ENCODE peak calls at places on chromosomes 5 and 9, in four cellular contexts. One of them, this sample, is unnamed.

GRCh38 chr5:80170117-80170535 is 85.7 kb downstream of the SERINC5 start:
- DNase-seq in lower lobe of right lung: no peak
- DNase-seq in omental fat pad: no peak
- DNase-seq in HTR-8/SVneo: no peak
- DNase-seq in this sample: no peak

GRCh38 chr5:149435660-149436059 is 56.6 kb upstream of the IL17B start:
- DNase-seq in HTR-8/SVneo: no peak
- DNase-seq in omental fat pad: no peak
- DNase-seq in lower lobe of right lung: no peak
- DNase-seq in this sample: no peak

GRCh38 chr9:131598121-131598520 is 52.8 kb downstream of the PRRT1B start:
- DNase-seq in lower lobe of right lung: peak
- DNase-seq in omental fat pad: no peak
- DNase-seq in HTR-8/SVneo: no peak
- DNase-seq in this sample: no peak

GRCh38 chr5:181133610-181134231 is 2.8 kb upstream of the OR2V1 start:
- DNase-seq in omental fat pad: peak
- DNase-seq in HTR-8/SVneo: peak
- DNase-seq in lower lobe of right lung: peak
- DNase-seq in this sample: no peak

GRCh38 chr5:125874717-125875116 is 548.5 kb upstream of the GRAMD2B start:
- DNase-seq in omental fat pad: no peak
- DNase-seq in lower lobe of right lung: no peak
- DNase-seq in HTR-8/SVneo: no peak
- DNase-seq in this sample: no peak

GRCh38 chr9:68844623-68845612 is 139.9 kb downstream of the PIP5K1B start:
- DNase-seq in HTR-8/SVneo: no peak
- DNase-seq in lower lobe of right lung: no peak
- DNase-seq in omental fat pad: peak
- DNase-seq in this sample: no peak

GRCh38 chr5:173323121-173323798 is 5.0 kb downstream of the STC2 start:
- DNase-seq in omental fat pad: no peak
- DNase-seq in HTR-8/SVneo: no peak
- DNase-seq in lower lobe of right lung: no peak
- DNase-seq in this sample: no peak

GRCh38 chr5:60092671-60093422 is 199.3 kb upstream of the PDE4D start:
- DNase-seq in HTR-8/SVneo: peak
- DNase-seq in omental fat pad: no peak
- DNase-seq in lower lobe of right lung: no peak
- DNase-seq in this sample: no peak

GRCh38 chr5:108655750-108656450 is 91.8 kb upstream of the FER start:
- DNase-seq in lower lobe of right lung: no peak
- DNase-seq in omental fat pad: no peak
- DNase-seq in HTR-8/SVneo: peak
- DNase-seq in this sample: no peak

GRCh38 chr9:131528186-131528585 is 2.9 kb downstream of the UCK1 start:
- DNase-seq in HTR-8/SVneo: no peak
- DNase-seq in lower lobe of right lung: no peak
- DNase-seq in omental fat pad: no peak
- DNase-seq in this sample: no peak

GRCh38 chr5:145827275-145827674 is 7.9 kb downstream of the PRELID2 start:
- DNase-seq in HTR-8/SVneo: no peak
- DNase-seq in lower lobe of right lung: no peak
- DNase-seq in omental fat pad: no peak
- DNase-seq in this sample: no peak

GRCh38 chr5:99191181-99191775 is 262.5 kb upstream of the CHD1 start:
- DNase-seq in HTR-8/SVneo: no peak
- DNase-seq in omental fat pad: no peak
- DNase-seq in lower lobe of right lung: no peak
- DNase-seq in this sample: no peak

GRCh38 chr9:109320338-109320733 is 523 bp downstream of the EPB41L4B start:
- DNase-seq in omental fat pad: no peak
- DNase-seq in lower lobe of right lung: no peak
- DNase-seq in HTR-8/SVneo: no peak
- DNase-seq in this sample: no peak

GRCh38 chr5:96432245-96433065 is 593 bp downstream of the PCSK1 start:
- DNase-seq in omental fat pad: no peak
- DNase-seq in HTR-8/SVneo: no peak
- DNase-seq in lower lobe of right lung: no peak
- DNase-seq in this sample: no peak

GRCh38 chr9:130446111-130446861 is 1.5 kb downstream of the ASS1 start:
- DNase-seq in omental fat pad: peak
- DNase-seq in lower lobe of right lung: peak
- DNase-seq in HTR-8/SVneo: no peak
- DNase-seq in this sample: no peak

GRCh38 chr5:138503487-138504270 is 38.4 kb downstream of the EGR1 start:
- DNase-seq in omental fat pad: no peak
- DNase-seq in lower lobe of right lung: no peak
- DNase-seq in HTR-8/SVneo: peak
- DNase-seq in this sample: no peak

GRCh38 chr5:124528838-124529237 is 217.6 kb downstream of the ZNF608 start:
- DNase-seq in lower lobe of right lung: no peak
- DNase-seq in omental fat pad: no peak
- DNase-seq in HTR-8/SVneo: no peak
- DNase-seq in this sample: no peak

GRCh38 chr9:2557693-2558092 is 63.9 kb upstream of the VLDLR start:
- DNase-seq in HTR-8/SVneo: no peak
- DNase-seq in lower lobe of right lung: no peak
- DNase-seq in omental fat pad: no peak
- DNase-seq in this sample: no peak

GRCh38 chr9:136140046-136140445 is 21.4 kb upstream of the TMEM250 start:
- DNase-seq in lower lobe of right lung: no peak
- DNase-seq in omental fat pad: no peak
- DNase-seq in HTR-8/SVneo: no peak
- DNase-seq in this sample: no peak

GRCh38 chr5:151600069-151600665 is 9.0 kb upstream of the FAT2 start:
- DNase-seq in HTR-8/SVneo: no peak
- DNase-seq in lower lobe of right lung: no peak
- DNase-seq in omental fat pad: no peak
- DNase-seq in this sample: no peak

GRCh38 chr9:20178679-20179078 is 389.8 kb upstream of the SLC24A2 start:
- DNase-seq in HTR-8/SVneo: no peak
- DNase-seq in lower lobe of right lung: no peak
- DNase-seq in omental fat pad: no peak
- DNase-seq in this sample: no peak

GRCh38 chr9:128392302-128393152 is 21.4 kb downstream of the URM1 start:
- DNase-seq in lower lobe of right lung: no peak
- DNase-seq in HTR-8/SVneo: no peak
- DNase-seq in omental fat pad: no peak
- DNase-seq in this sample: no peak

GRCh38 chr9:86321373-86321772 is 32.8 kb downstream of the TUT7 start:
- DNase-seq in HTR-8/SVneo: no peak
- DNase-seq in lower lobe of right lung: no peak
- DNase-seq in omental fat pad: no peak
- DNase-seq in this sample: no peak

GRCh38 chr9:113707953-113708695 is 168.0 kb upstream of the ZNF618 start:
- DNase-seq in lower lobe of right lung: no peak
- DNase-seq in omental fat pad: no peak
- DNase-seq in HTR-8/SVneo: no peak
- DNase-seq in this sample: peak

GRCh38 chr9:119868694-119869093 is 499.5 kb upstream of the BRINP1 start:
- DNase-seq in omental fat pad: no peak
- DNase-seq in HTR-8/SVneo: no peak
- DNase-seq in lower lobe of right lung: peak
- DNase-seq in this sample: no peak

GRCh38 chr5:95938766-95939165 is 22.9 kb downstream of the ELL2 start:
- DNase-seq in lower lobe of right lung: no peak
- DNase-seq in HTR-8/SVneo: no peak
- DNase-seq in omental fat pad: no peak
- DNase-seq in this sample: no peak

GRCh38 chr9:35510745-35511428 is 21.0 kb downstream of the RUSC2 start:
- DNase-seq in lower lobe of right lung: no peak
- DNase-seq in HTR-8/SVneo: peak
- DNase-seq in omental fat pad: no peak
- DNase-seq in this sample: no peak

GRCh38 chr5:150636391-150637244 is 3.8 kb upstream of the SYNPO start:
- DNase-seq in lower lobe of right lung: no peak
- DNase-seq in HTR-8/SVneo: peak
- DNase-seq in omental fat pad: peak
- DNase-seq in this sample: no peak

GRCh38 chr9:130860458-130861316 is 25.6 kb downstream of the ABL1 start:
- DNase-seq in omental fat pad: peak
- DNase-seq in lower lobe of right lung: peak
- DNase-seq in HTR-8/SVneo: peak
- DNase-seq in this sample: no peak

GRCh38 chr9:93094294-93095204 is 1.5 kb upstream of the CARD19 start:
- DNase-seq in lower lobe of right lung: peak
- DNase-seq in omental fat pad: peak
- DNase-seq in HTR-8/SVneo: no peak
- DNase-seq in this sample: no peak